ENCODE peak calls at places on chromosomes 13 and 19, in eight cellular contexts. N is neural progenitor cell, H is cardiac muscle cell, P is AG10803, T is pancreas, C is HepG2, G is sigmoid colon, L is MM.1S. Q is an unnamed sample.

GRCh38 chr19:58154679-58155648 is 4.4 kb upstream of the ZNF329 start:
- DNase-seq in N (peak; percentile 99), H (peak; percentile 98), P (peak; percentile 90), T (peak; percentile 95), C (peak; percentile 88), G (peak; percentile 97), L (peak; percentile 70), Q (peak; percentile 96)

GRCh38 chr13:26980099-26981031 is 191.2 kb downstream of the USP12 start:
- DNase-seq in N (no peak), H (no peak), P (no peak), T (no peak), C (no peak), G (no peak), L (no peak), Q (peak; percentile 49)

GRCh38 chr19:41978470-41978869 is 15.6 kb downstream of the ATP1A3 start:
- DNase-seq in N (no peak), H (no peak), P (no peak), T (no peak), C (no peak), G (no peak), L (no peak), Q (no peak)

GRCh38 chr19:15098505-15098904 is 8.7 kb upstream of the SYDE1 start:
- DNase-seq in N (no peak), H (no peak), P (no peak), T (no peak), C (no peak), G (no peak), L (no peak), Q (no peak)

GRCh38 chr13:98798849-98799645 is 46.6 kb upstream of the SLC15A1 start:
- DNase-seq in N (no peak), H (no peak), P (peak; percentile 94), T (no peak), C (peak; percentile 8), G (no peak), L (no peak), Q (no peak)

GRCh38 chr19:42301646-42302204 is at the start of gene PRR19:
- DNase-seq in N (peak; percentile 58), H (no peak), P (no peak), T (no peak), C (no peak), G (no peak), L (no peak), Q (no peak)

GRCh38 chr13:40983725-40984669 is 35.1 kb downstream of the ELF1 start:
- DNase-seq in N (no peak), H (no peak), P (no peak), T (no peak), C (no peak), G (no peak), L (no peak), Q (no peak)

GRCh38 chr13:114268344-114269280 is 12.8 kb upstream of the UPF3A start:
- DNase-seq in N (no peak), H (no peak), P (no peak), T (no peak), C (no peak), G (no peak), L (no peak), Q (no peak)

GRCh38 chr13:48318014-48318713 is 14.6 kb downstream of the RB1 start:
- DNase-seq in N (no peak), H (no peak), P (no peak), T (no peak), C (no peak), G (peak; percentile 66), L (no peak), Q (no peak)

GRCh38 chr19:27966390-27966816 is 1246.5 kb downstream of the UQCRFS1 start:
- DNase-seq in N (peak; percentile 19), H (no peak), P (peak; percentile 21), T (no peak), C (no peak), G (no peak), L (peak; percentile 41), Q (no peak)

GRCh38 chr13:71621152-71622124 is 245.6 kb downstream of the DACH1 start:
- DNase-seq in N (no peak), H (peak; percentile 30), P (no peak), T (no peak), C (no peak), G (no peak), L (no peak), Q (no peak)

GRCh38 chr19:18055967-18056366 is 30.8 kb downstream of the IL12RB1 start:
- DNase-seq in N (no peak), H (no peak), P (no peak), T (no peak), C (no peak), G (no peak), L (no peak), Q (no peak)

GRCh38 chr19:18059902-18060301 is 26.8 kb downstream of the IL12RB1 start:
- DNase-seq in N (no peak), H (no peak), P (no peak), T (no peak), C (no peak), G (no peak), L (no peak), Q (no peak)

GRCh38 chr19:18059297-18059696 is 27.4 kb downstream of the IL12RB1 start:
- DNase-seq in N (no peak), H (no peak), P (no peak), T (no peak), C (no peak), G (no peak), L (no peak), Q (no peak)

GRCh38 chr19:18058208-18059009 is 28.3 kb downstream of the IL12RB1 start:
- DNase-seq in N (peak; percentile 90), H (peak; percentile 86), P (peak; percentile 59), T (peak; percentile 76), C (peak; percentile 47), G (peak; percentile 89), L (peak; percentile 54), Q (peak; percentile 84)

GRCh38 chr19:18057557-18057956 is 29.2 kb downstream of the IL12RB1 start:
- DNase-seq in N (no peak), H (no peak), P (no peak), T (peak; percentile 43), C (no peak), G (peak; percentile 79), L (no peak), Q (peak; percentile 36)
- H3K4me3 ChIP-seq in N (no peak overlapping the region), H (no peak overlapping the region), P (no peak overlapping the region), T (no peak overlapping the region), C (no peak overlapping the region), G (no peak overlapping the region), L (no peak overlapping the region), Q (no peak overlapping the region)

GRCh38 chr19:38209671-38210457 is 14.2 kb downstream of the DPF1 start:
- DNase-seq in N (peak; percentile 87), H (peak; percentile 28), P (peak; percentile 46), T (no peak), C (no peak), G (peak; percentile 92), L (no peak), Q (peak; percentile 50)
- H3K4me3 ChIP-seq in N (peak overlapping the region; percentile 46), H (peak overlapping the region; percentile 7), P (peak overlapping the region; percentile 42), T (no peak overlapping the region), C (no peak overlapping the region), G (peak overlapping the region; percentile 14), L (no peak overlapping the region), Q (no peak overlapping the region)

GRCh38 chr13:53018690-53019647 is 9.6 kb upstream of the OLFM4 start:
- DNase-seq in N (no peak), H (no peak), P (no peak), T (no peak), C (no peak), G (no peak), L (no peak), Q (no peak)

GRCh38 chr13:53028063-53028462 is 550 bp upstream of the OLFM4 start:
- DNase-seq in N (no peak), H (no peak), P (no peak), T (no peak), C (no peak), G (no peak), L (no peak), Q (no peak)

GRCh38 chr13:53028637-53029121 is at the start of gene OLFM4:
- DNase-seq in N (no peak), H (no peak), P (no peak), T (peak; percentile 77), C (no peak), G (no peak), L (no peak), Q (no peak)

GRCh38 chr13:53020764-53021332 is 7.8 kb upstream of the OLFM4 start:
- DNase-seq in N (no peak), H (no peak), P (no peak), T (no peak), C (no peak), G (no peak), L (no peak), Q (no peak)

GRCh38 chr13:53023246-53023645 is 5.4 kb upstream of the OLFM4 start:
- DNase-seq in N (no peak), H (no peak), P (no peak), T (no peak), C (no peak), G (no peak), L (no peak), Q (no peak)
- H3K4me3 ChIP-seq in N (no peak overlapping the region), H (no peak overlapping the region), P (no peak overlapping the region), T (no peak overlapping the region), C (no peak overlapping the region), G (no peak overlapping the region), L (no peak overlapping the region), Q (no peak overlapping the region)

GRCh38 chr19:13229246-13229645 is 79.0 kb downstream of the IER2 start:
- DNase-seq in N (no peak), H (no peak), P (no peak), T (no peak), C (no peak), G (no peak), L (no peak), Q (no peak)
- H3K4me3 ChIP-seq in N (no peak overlapping the region), H (no peak overlapping the region), P (no peak overlapping the region), T (no peak overlapping the region), C (no peak overlapping the region), G (no peak overlapping the region), L (no peak overlapping the region), Q (no peak overlapping the region)

GRCh38 chr19:47377801-47378200 is 28.7 kb downstream of the DHX34 start:
- DNase-seq in N (no peak), H (no peak), P (no peak), T (no peak), C (no peak), G (no peak), L (no peak), Q (no peak)
- H3K4me3 ChIP-seq in N (no peak overlapping the region), H (no peak overlapping the region), P (no peak overlapping the region), T (no peak overlapping the region), C (no peak overlapping the region), G (no peak overlapping the region), L (no peak overlapping the region), Q (no peak overlapping the region)

GRCh38 chr13:50801087-50801931 is 42.2 kb downstream of the DLEU7 start:
- DNase-seq in N (peak; percentile 80), H (peak; percentile 80), P (peak; percentile 80), T (peak; percentile 40), C (peak; percentile 57), G (no peak), L (peak; percentile 71), Q (no peak)
- H3K4me3 ChIP-seq in N (no peak overlapping the region), H (no peak overlapping the region), P (no peak overlapping the region), T (no peak overlapping the region), C (no peak overlapping the region), G (no peak overlapping the region), L (no peak overlapping the region), Q (no peak overlapping the region)

DNA sequence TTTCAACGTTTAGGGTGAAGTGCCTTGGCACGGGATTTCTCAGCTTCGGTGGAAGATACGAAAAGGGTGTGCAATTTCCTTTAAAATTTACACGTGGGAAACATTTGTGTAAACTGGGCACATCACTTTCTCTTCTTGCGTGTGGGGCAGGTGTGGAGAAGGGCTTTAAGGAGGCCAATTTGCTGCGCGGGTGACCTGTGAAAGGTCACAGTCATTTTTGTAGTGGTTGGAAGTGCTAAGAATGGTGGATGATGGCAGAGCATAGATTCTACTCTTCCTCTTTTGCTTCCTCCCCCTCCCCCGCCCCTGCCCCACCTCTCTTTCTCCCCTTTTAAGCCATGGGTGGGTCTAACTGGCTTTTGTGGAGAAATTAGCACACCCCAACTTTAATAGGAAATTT is 7.2 kb downstream of the SLITRK5 start:
- DNase-seq in N (no peak), H (no peak), P (no peak), T (no peak), C (no peak), G (no peak), L (peak; percentile 10), Q (no peak)
- H3K4me3 ChIP-seq in N (peak overlapping the region; percentile 55), H (peak overlapping the region; percentile 34), P (peak overlapping the region; percentile 37), T (no peak overlapping the region), C (no peak overlapping the region), G (peak overlapping the region; percentile 36), L (peak overlapping the region; percentile 60), Q (no peak overlapping the region)